ENCODE peak calls at places on chromosomes 13 and 19, in ten cellular contexts. P is CD8-positive, alpha-beta T cell; G is AG04450; L is CD4-positive, alpha-beta T cell; Z is pancreas; W is caudate nucleus; J is HCT116; B is dorsolateral prefrontal cortex; E is tibial artery; Q is neural progenitor cell. F is an unnamed sample.

GRCh38 chr19:35715981-35716734 is 1.6 kb upstream of the KMT2B start:
- DNase-seq in W (peak), J (no peak), Q (peak), G (no peak), P (no peak), E (peak), Z (no peak), B (peak), L (no peak), F (peak)

GRCh38 chr19:16584825-16585801 is 12.9 kb upstream of the SLC35E1 start:
- DNase-seq in E (no peak), B (no peak), W (no peak), J (no peak), P (no peak), L (no peak), G (no peak), Q (no peak), Z (no peak), F (no peak)

GRCh38 chr13:47484564-47484963 is 516.5 kb downstream of the SUCLA2 start:
- DNase-seq in G (peak), W (no peak), Z (no peak), L (no peak), E (no peak), P (no peak), B (no peak), J (no peak), Q (no peak), F (no peak)

GRCh38 chr13:30147380-30147779 is 160.0 kb downstream of the KATNAL1 start:
- DNase-seq in W (no peak), P (no peak), G (no peak), J (no peak), E (no peak), Q (no peak), B (no peak), Z (no peak), L (no peak), F (no peak)

GRCh38 chr19:38224014-38224862 is at the start of gene DPF1:
- DNase-seq in G (no peak), E (no peak), L (no peak), Q (peak), Z (no peak), J (peak), B (peak), W (peak), P (no peak), F (no peak)

GRCh38 chr13:96053003-96053703 is at the start of gene UGGT2:
- DNase-seq in Z (peak), J (peak), P (no peak), E (peak), B (peak), W (peak), Q (peak), L (no peak), G (peak), F (peak)

GRCh38 chr19:55753401-55753800 is 5.5 kb upstream of the RFPL4A start:
- DNase-seq in J (no peak), W (no peak), Q (no peak), G (no peak), P (no peak), Z (peak), L (no peak), B (no peak), E (no peak), F (no peak)

GRCh38 chr13:107864543-107865460 is 350.5 kb downstream of the LIG4 start:
- DNase-seq in W (no peak), P (no peak), B (no peak), L (no peak), Q (peak), Z (peak), J (no peak), E (no peak), G (peak), F (no peak)

GRCh38 chr19:55115446-55116065 is 1.9 kb downstream of the PPP1R12C start:
- DNase-seq in P (no peak), G (no peak), B (no peak), Z (no peak), L (no peak), W (peak), Q (no peak), E (no peak), J (no peak), F (no peak)

GRCh38 chr19:29532097-29532496 is 6.3 kb downstream of the VSTM2B start:
- DNase-seq in G (no peak), Q (peak), W (no peak), E (no peak), P (no peak), J (no peak), L (no peak), Z (no peak), B (peak), F (no peak)

DNA sequence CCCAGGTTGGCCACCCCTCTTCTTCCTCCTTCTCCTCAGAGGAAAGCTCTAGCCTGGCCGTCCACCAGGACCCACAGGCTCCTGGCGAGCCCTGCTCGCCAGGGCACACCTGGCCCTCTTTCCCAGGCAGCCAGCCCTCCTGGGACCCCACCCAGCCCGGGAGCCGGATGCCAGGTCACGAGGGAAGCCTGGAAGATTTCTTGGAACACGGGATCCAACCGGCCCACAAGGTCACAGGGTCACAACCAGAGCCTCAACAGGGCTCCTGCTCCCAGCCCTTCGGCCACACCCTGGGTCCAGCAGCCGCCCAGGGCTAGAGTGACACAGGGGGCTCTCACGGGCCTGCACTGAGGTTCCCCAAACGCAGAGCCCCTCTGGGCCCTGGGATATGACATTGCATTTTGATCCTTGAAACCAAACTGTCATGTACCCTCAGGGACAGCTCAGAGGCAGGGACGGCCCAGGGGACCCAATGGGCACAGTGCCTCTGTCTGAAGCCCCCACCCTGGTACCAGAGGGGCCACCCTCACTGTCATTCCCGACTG is 5.5 kb downstream of the MKNK2 start:
- DNase-seq in W (no peak), J (no peak), G (no peak), E (no peak), Z (peak), B (no peak), P (no peak), L (no peak), Q (no peak), F (no peak)
- H3K27ac ChIP-seq in W (peak), J (peak), G (no peak), E (peak), Z (peak), B (peak), P (no peak), L (peak), Q (no peak), F (peak)

GRCh38 chr19:5094768-5095567 is 126.1 kb downstream of the KDM4B start:
- DNase-seq in Z (no peak), J (no peak), Q (no peak), B (no peak), P (no peak), G (no peak), W (no peak), L (no peak), E (no peak), F (no peak)
- H3K27ac ChIP-seq in Z (no peak), J (no peak), Q (no peak), B (no peak), P (no peak), G (no peak), W (no peak), L (no peak), E (no peak), F (no peak)

GRCh38 chr19:11198769-11199469 is 1.6 kb upstream of the KANK2 start:
- DNase-seq in Q (no peak), E (peak), J (no peak), P (no peak), W (no peak), G (no peak), B (no peak), L (no peak), Z (no peak), F (no peak)
- H3K27ac ChIP-seq in Q (no peak), E (peak), J (peak), P (no peak), W (no peak), G (peak), B (no peak), L (no peak), Z (no peak), F (peak)

DNA sequence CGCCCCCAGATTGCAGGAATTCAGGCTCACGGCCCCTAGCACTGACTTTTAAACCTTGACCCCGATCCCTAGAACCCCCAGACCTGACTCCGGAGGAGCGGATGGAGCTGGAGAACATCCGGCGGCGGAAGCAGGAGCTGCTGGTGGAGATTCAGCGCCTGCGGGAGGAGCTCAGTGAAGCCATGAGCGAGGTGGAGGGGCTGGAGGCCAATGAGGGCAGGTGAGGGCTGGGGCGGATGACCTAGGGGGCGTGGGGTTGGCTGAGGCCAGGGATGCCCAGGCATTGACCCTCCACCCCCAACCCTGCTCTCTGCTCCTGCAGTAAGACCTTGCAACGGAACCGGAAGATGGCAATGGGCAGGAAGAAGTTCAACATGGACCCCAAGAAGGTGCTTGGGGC is 1.1 kb downstream of the CYTH2 start:
- DNase-seq in W (no peak), E (no peak), J (no peak), G (no peak), P (no peak), B (no peak), Q (no peak), L (no peak), Z (no peak), F (no peak)
- H3K27ac ChIP-seq in W (peak), E (peak), J (peak), G (peak), P (no peak), B (no peak), Q (no peak), L (peak), Z (no peak), F (peak)

GRCh38 chr13:112907916-112908315 is 61.1 kb upstream of the MCF2L start:
- DNase-seq in J (no peak), G (no peak), P (no peak), B (no peak), Z (no peak), W (no peak), Q (no peak), E (no peak), L (no peak), F (no peak)
- H3K27ac ChIP-seq in J (no peak), G (no peak), P (no peak), B (no peak), Z (no peak), W (no peak), Q (no peak), E (no peak), L (no peak), F (no peak)

GRCh38 chr13:39326471-39326870 is 276.5 kb downstream of the LHFPL6 start:
- DNase-seq in Q (no peak), L (no peak), P (no peak), G (no peak), E (no peak), J (no peak), Z (no peak), W (no peak), B (no peak), F (no peak)
- H3K27ac ChIP-seq in Q (peak), L (no peak), P (no peak), G (no peak), E (no peak), J (no peak), Z (no peak), W (no peak), B (no peak), F (no peak)

GRCh38 chr13:110360598-110360997 is 53.5 kb downstream of the COL4A2 start:
- DNase-seq in Z (no peak), W (no peak), B (no peak), Q (peak), E (no peak), G (no peak), L (no peak), J (no peak), P (no peak), F (no peak)
- H3K27ac ChIP-seq in Z (no peak), W (no peak), B (no peak), Q (no peak), E (peak), G (peak), L (no peak), J (no peak), P (no peak), F (peak)

GRCh38 chr13:20415288-20415644 is 110.4 kb downstream of the CRYL1 start:
- DNase-seq in P (no peak), L (no peak), W (no peak), B (no peak), J (no peak), E (no peak), Q (no peak), Z (no peak), G (no peak), F (no peak)

GRCh38 chr13:20410726-20411125 is 114.9 kb downstream of the CRYL1 start:
- DNase-seq in W (no peak), Z (no peak), J (no peak), E (no peak), P (no peak), B (no peak), G (no peak), Q (no peak), L (no peak), F (no peak)

GRCh38 chr13:20414475-20415287 is 111.0 kb downstream of the CRYL1 start:
- DNase-seq in Z (no peak), E (no peak), G (no peak), L (no peak), W (no peak), P (no peak), B (no peak), J (no peak), Q (no peak), F (no peak)

GRCh38 chr13:20411638-20412342 is 113.9 kb downstream of the CRYL1 start:
- DNase-seq in L (peak), Z (no peak), P (no peak), Q (no peak), E (no peak), G (no peak), W (no peak), B (no peak), J (no peak), F (no peak)

DNA sequence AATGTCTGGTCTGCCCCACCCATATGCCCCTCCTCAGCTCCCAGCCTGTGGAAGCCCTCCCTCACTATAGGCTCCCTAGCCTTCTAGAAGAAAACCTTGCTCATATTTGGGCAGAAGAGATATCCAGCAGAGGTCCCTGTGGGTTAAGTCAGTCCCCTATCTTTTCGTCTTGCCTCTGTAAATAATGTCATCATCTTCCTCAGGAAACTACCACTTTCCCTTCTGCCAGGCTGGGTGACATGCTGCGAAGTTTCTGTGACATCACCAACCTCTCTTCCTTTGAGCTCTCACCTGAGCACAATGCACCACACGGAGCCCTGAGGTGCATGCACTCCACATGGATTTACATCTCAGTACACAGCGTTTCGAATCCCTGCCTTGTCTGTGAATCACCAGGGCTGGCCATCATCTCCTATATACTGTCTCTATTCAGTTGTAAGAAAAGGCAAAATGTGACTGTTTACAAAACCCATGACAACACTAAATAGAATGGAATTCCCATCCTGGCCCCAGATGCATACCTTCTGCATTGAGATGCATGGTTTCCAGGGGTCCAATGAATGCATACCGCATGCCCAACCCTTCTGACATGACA is 112.8 kb downstream of the CRYL1 start:
- DNase-seq in B (no peak), G (peak), P (no peak), J (no peak), E (no peak), Q (no peak), W (no peak), Z (no peak), L (no peak), F (no peak)
- H3K27ac ChIP-seq in B (no peak), G (no peak), P (no peak), J (no peak), E (no peak), Q (no peak), W (no peak), Z (no peak), L (no peak), F (no peak)

GRCh38 chr13:24168392-24168750 is 7.9 kb downstream of the SPATA13 start:
- DNase-seq in P (no peak), J (no peak), E (no peak), L (no peak), Q (peak), W (no peak), Z (no peak), B (no peak), G (no peak), F (no peak)
- H3K27ac ChIP-seq in P (no peak), J (no peak), E (no peak), L (no peak), Q (no peak), W (peak), Z (peak), B (peak), G (no peak), F (no peak)

GRCh38 chr19:10003271-10003670 is 7.0 kb downstream of the COL5A3 start:
- DNase-seq in E (no peak), B (no peak), G (no peak), Q (no peak), J (no peak), Z (no peak), P (no peak), L (no peak), W (no peak), F (no peak)

GRCh38 chr19:10005632-10006334 is 4.5 kb downstream of the COL5A3 start:
- DNase-seq in Z (no peak), L (no peak), P (no peak), J (no peak), W (no peak), G (no peak), B (no peak), Q (no peak), E (no peak), F (no peak)

GRCh38 chr19:10006335-10006708 is 4.0 kb downstream of the COL5A3 start:
- DNase-seq in B (no peak), W (no peak), J (no peak), L (no peak), P (no peak), E (peak), Q (no peak), Z (no peak), G (no peak), F (no peak)

GRCh38 chr19:10006752-10007323 is 3.5 kb downstream of the COL5A3 start:
- DNase-seq in Z (no peak), P (no peak), J (no peak), W (no peak), E (no peak), B (no peak), Q (no peak), L (no peak), G (no peak), F (no peak)

DNA sequence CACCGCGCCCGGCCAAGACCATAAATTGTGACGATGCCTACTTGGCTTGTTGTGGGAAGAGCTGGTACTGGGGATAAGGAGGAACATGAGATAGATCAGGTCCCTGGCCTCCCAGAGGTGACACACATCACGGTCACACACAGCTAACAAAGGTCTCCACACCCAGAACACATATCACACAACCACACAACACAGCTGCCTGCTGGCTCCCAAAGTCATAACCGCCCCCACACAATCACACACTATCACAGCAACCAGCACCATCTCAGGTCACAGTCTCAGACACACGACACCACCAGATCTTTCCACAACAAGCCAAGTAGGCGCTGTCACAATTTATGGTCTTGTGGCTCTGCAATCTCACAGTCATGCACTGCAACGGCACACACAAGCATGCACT is 5.7 kb downstream of the COL5A3 start:
- DNase-seq in J (no peak), W (no peak), P (no peak), E (no peak), Q (no peak), B (no peak), L (no peak), Z (no peak), G (no peak), F (no peak)
- H3K27ac ChIP-seq in J (no peak), W (no peak), P (no peak), E (no peak), Q (no peak), B (no peak), L (no peak), Z (no peak), G (no peak), F (no peak)

F was measured in lower lobe of right lung.